ENCODE peak calls at places on chromosome 2, in nine cellular contexts. One of them, this sample, is unnamed. For H3K36me3, the result is how much of the 10 kb centered on the place peaks cover.

GRCh38 chr2:48600917-48601316 is 16.7 kb upstream of the GTF2A1L start:
- DNase-seq in PC-9: no peak
- DNase-seq in tibial artery: no peak
- DNase-seq in ascending aorta: no peak
- DNase-seq in adipocyte: peak
- DNase-seq in body of pancreas: no peak
- DNase-seq in Peyer's patch: no peak
- DNase-seq in CD8-positive, alpha-beta T cell: no peak
- DNase-seq in ovary: no peak
- DNase-seq in this sample: no peak

GRCh38 chr2:240438810-240439697 is 3.6 kb downstream of the GPC1 start:
- DNase-seq in Peyer's patch: no peak
- DNase-seq in body of pancreas: peak
- DNase-seq in ovary: peak
- DNase-seq in tibial artery: peak
- DNase-seq in ascending aorta: no peak
- DNase-seq in adipocyte: no peak
- DNase-seq in CD8-positive, alpha-beta T cell: no peak
- DNase-seq in PC-9: no peak
- DNase-seq in this sample: peak

GRCh38 chr2:215215637-215216036 is 77.2 kb upstream of the ABCA12 start:
- DNase-seq in CD8-positive, alpha-beta T cell: no peak
- DNase-seq in tibial artery: no peak
- DNase-seq in body of pancreas: no peak
- DNase-seq in ovary: no peak
- DNase-seq in Peyer's patch: no peak
- DNase-seq in adipocyte: no peak
- DNase-seq in PC-9: no peak
- DNase-seq in ascending aorta: no peak
- DNase-seq in this sample: no peak

GRCh38 chr2:72980535-72981217 is 63.4 kb downstream of the EMX1 start:
- DNase-seq in ascending aorta: no peak
- DNase-seq in tibial artery: no peak
- DNase-seq in body of pancreas: no peak
- DNase-seq in PC-9: peak
- DNase-seq in adipocyte: no peak
- DNase-seq in Peyer's patch: no peak
- DNase-seq in ovary: no peak
- DNase-seq in CD8-positive, alpha-beta T cell: no peak
- DNase-seq in this sample: no peak

GRCh38 chr2:66696856-66697255 is 261.9 kb downstream of the MEIS1 start:
- DNase-seq in body of pancreas: no peak
- DNase-seq in CD8-positive, alpha-beta T cell: no peak
- DNase-seq in ascending aorta: no peak
- DNase-seq in PC-9: no peak
- DNase-seq in Peyer's patch: no peak
- DNase-seq in adipocyte: no peak
- DNase-seq in tibial artery: no peak
- DNase-seq in ovary: no peak
- DNase-seq in this sample: no peak

GRCh38 chr2:47230418-47230817 is 75.3 kb upstream of the STPG4 start:
- DNase-seq in tibial artery: peak
- DNase-seq in body of pancreas: peak
- DNase-seq in ovary: peak
- DNase-seq in PC-9: peak
- DNase-seq in adipocyte: no peak
- DNase-seq in Peyer's patch: no peak
- DNase-seq in ascending aorta: peak
- DNase-seq in CD8-positive, alpha-beta T cell: no peak
- DNase-seq in this sample: no peak

GRCh38 chr2:129192117-129192516 is 787.3 kb upstream of the RAB6C start:
- DNase-seq in ovary: no peak
- DNase-seq in adipocyte: no peak
- DNase-seq in tibial artery: no peak
- DNase-seq in body of pancreas: no peak
- DNase-seq in ascending aorta: no peak
- DNase-seq in PC-9: no peak
- DNase-seq in Peyer's patch: no peak
- DNase-seq in CD8-positive, alpha-beta T cell: no peak
- DNase-seq in this sample: no peak

GRCh38 chr2:230866704-230867561 is 2.2 kb downstream of the ITM2C start:
- DNase-seq in PC-9: no peak
- DNase-seq in ovary: no peak
- DNase-seq in body of pancreas: peak
- DNase-seq in ascending aorta: no peak
- DNase-seq in Peyer's patch: peak
- DNase-seq in adipocyte: peak
- DNase-seq in CD8-positive, alpha-beta T cell: peak
- DNase-seq in tibial artery: no peak
- DNase-seq in this sample: no peak

GRCh38 chr2:18376936-18377335 is 183.5 kb downstream of the RDH14 start:
- DNase-seq in ovary: no peak
- DNase-seq in Peyer's patch: no peak
- DNase-seq in CD8-positive, alpha-beta T cell: no peak
- DNase-seq in tibial artery: no peak
- DNase-seq in body of pancreas: no peak
- DNase-seq in ascending aorta: no peak
- DNase-seq in PC-9: no peak
- DNase-seq in adipocyte: no peak
- DNase-seq in this sample: no peak

GRCh38 chr2:190999949-191000665 is 13.9 kb downstream of the STAT1 start:
- DNase-seq in PC-9: no peak
- DNase-seq in ovary: no peak
- DNase-seq in adipocyte: no peak
- DNase-seq in body of pancreas: no peak
- DNase-seq in ascending aorta: no peak
- DNase-seq in CD8-positive, alpha-beta T cell: no peak
- DNase-seq in Peyer's patch: no peak
- DNase-seq in tibial artery: no peak
- DNase-seq in this sample: no peak
- H3K36me3 ChIP-seq in PC-9: under half
- H3K36me3 ChIP-seq in ovary: under half
- H3K36me3 ChIP-seq in adipocyte: half or more
- H3K36me3 ChIP-seq in body of pancreas: under half
- H3K36me3 ChIP-seq in ascending aorta: half or more
- H3K36me3 ChIP-seq in CD8-positive, alpha-beta T cell: half or more
- H3K36me3 ChIP-seq in Peyer's patch: under half
- H3K36me3 ChIP-seq in tibial artery: half or more
- H3K36me3 ChIP-seq in this sample: half or more

DNA sequence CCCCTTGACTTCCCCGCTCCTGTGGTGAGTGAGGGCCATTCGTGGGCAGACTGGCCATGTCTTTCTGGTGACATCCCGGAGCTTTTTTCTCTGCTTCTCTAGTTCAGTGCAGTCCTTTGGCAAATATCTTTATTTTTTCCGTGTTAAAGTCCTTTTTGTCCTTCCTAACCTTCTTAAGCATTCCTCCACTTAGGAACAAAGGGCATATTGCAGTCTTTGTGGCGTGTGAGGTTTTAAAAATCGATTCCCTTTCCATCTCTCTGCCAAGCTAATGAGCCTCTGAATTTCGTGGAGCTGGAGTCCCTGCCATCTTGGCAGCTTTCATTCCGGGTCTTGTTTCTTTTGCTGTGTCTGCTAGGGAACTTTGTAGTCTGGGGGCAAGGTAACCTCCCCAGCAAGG is 5.0 kb downstream of the CNNM3 start:
- DNase-seq in body of pancreas: no peak
- DNase-seq in adipocyte: no peak
- DNase-seq in tibial artery: no peak
- DNase-seq in ovary: no peak
- DNase-seq in PC-9: no peak
- DNase-seq in Peyer's patch: no peak
- DNase-seq in ascending aorta: no peak
- DNase-seq in CD8-positive, alpha-beta T cell: no peak
- DNase-seq in this sample: no peak
- H3K36me3 ChIP-seq in body of pancreas: under half
- H3K36me3 ChIP-seq in adipocyte: under half
- H3K36me3 ChIP-seq in tibial artery: under half
- H3K36me3 ChIP-seq in ovary: under half
- H3K36me3 ChIP-seq in PC-9: under half
- H3K36me3 ChIP-seq in Peyer's patch: under half
- H3K36me3 ChIP-seq in ascending aorta: under half
- H3K36me3 ChIP-seq in CD8-positive, alpha-beta T cell: under half
- H3K36me3 ChIP-seq in this sample: half or more

GRCh38 chr2:99365661-99366060 is 28.5 kb downstream of the EIF5B start:
- DNase-seq in tibial artery: no peak
- DNase-seq in adipocyte: no peak
- DNase-seq in ovary: no peak
- DNase-seq in CD8-positive, alpha-beta T cell: no peak
- DNase-seq in Peyer's patch: no peak
- DNase-seq in body of pancreas: no peak
- DNase-seq in PC-9: no peak
- DNase-seq in ascending aorta: no peak
- DNase-seq in this sample: no peak
- H3K36me3 ChIP-seq in tibial artery: half or more
- H3K36me3 ChIP-seq in adipocyte: half or more
- H3K36me3 ChIP-seq in ovary: under half
- H3K36me3 ChIP-seq in CD8-positive, alpha-beta T cell: under half
- H3K36me3 ChIP-seq in Peyer's patch: under half
- H3K36me3 ChIP-seq in body of pancreas: under half
- H3K36me3 ChIP-seq in PC-9: under half
- H3K36me3 ChIP-seq in ascending aorta: under half
- H3K36me3 ChIP-seq in this sample: half or more

DNA sequence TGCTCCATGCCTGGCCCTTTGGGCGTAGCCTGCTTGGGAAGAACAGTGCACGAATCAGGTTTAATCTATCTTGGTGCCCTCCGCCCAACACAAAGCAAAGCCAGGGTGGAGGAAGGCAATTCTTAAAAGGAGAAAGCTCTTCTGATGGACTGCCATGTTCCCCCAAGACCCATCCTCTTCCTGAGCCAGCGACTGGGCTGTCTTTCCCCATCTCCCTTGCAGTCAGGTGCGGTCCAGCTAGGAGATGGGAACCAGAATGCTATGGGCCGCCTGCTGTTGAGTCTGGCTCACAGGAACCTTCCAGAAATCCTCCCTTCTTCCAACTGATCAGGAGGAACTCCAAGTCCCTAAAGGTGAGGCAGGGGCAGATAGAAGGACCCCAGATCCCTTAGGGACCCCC is 105.0 kb downstream of the SH3BP4 start:
- DNase-seq in ovary: no peak
- DNase-seq in adipocyte: no peak
- DNase-seq in ascending aorta: peak
- DNase-seq in Peyer's patch: no peak
- DNase-seq in PC-9: no peak
- DNase-seq in tibial artery: no peak
- DNase-seq in body of pancreas: no peak
- DNase-seq in CD8-positive, alpha-beta T cell: no peak
- DNase-seq in this sample: no peak
- H3K36me3 ChIP-seq in ovary: under half
- H3K36me3 ChIP-seq in adipocyte: under half
- H3K36me3 ChIP-seq in ascending aorta: under half
- H3K36me3 ChIP-seq in Peyer's patch: under half
- H3K36me3 ChIP-seq in PC-9: under half
- H3K36me3 ChIP-seq in tibial artery: under half
- H3K36me3 ChIP-seq in body of pancreas: under half
- H3K36me3 ChIP-seq in CD8-positive, alpha-beta T cell: under half
- H3K36me3 ChIP-seq in this sample: under half